ENCODE peak calls at places on chromosomes 4 and X, in five cellular contexts. One of them, this sample, is unnamed.

GRCh38 chr4:20520901-20521300 is 179.4 kb upstream of the PACRGL start:
- DNase-seq in astrocyte of the spinal cord: peak; percentile 47
- DNase-seq in OCI-LY7: no peak
- DNase-seq in adipocyte: peak; percentile 74
- DNase-seq in ovary: no peak
- DNase-seq in this sample: no peak

GRCh38 chrX:47523713-47524166 is 37.3 kb upstream of the ARAF start:
- DNase-seq in adipocyte: no peak
- DNase-seq in OCI-LY7: no peak
- DNase-seq in astrocyte of the spinal cord: no peak
- DNase-seq in ovary: no peak
- DNase-seq in this sample: no peak

GRCh38 chrX:21840199-21840557 is 761 bp downstream of the MBTPS2 start:
- DNase-seq in astrocyte of the spinal cord: peak; percentile 20
- DNase-seq in OCI-LY7: peak; percentile 24
- DNase-seq in adipocyte: peak; percentile 7
- DNase-seq in ovary: no peak
- DNase-seq in this sample: no peak

GRCh38 chrX:65671286-65671685 is 3.8 kb downstream of the MSN start:
- DNase-seq in adipocyte: no peak
- DNase-seq in astrocyte of the spinal cord: no peak
- DNase-seq in ovary: no peak
- DNase-seq in OCI-LY7: no peak
- DNase-seq in this sample: no peak

GRCh38 chr4:189313861-189314513 is 626.7 kb upstream of the FRG1 start:
- DNase-seq in OCI-LY7: no peak
- DNase-seq in adipocyte: no peak
- DNase-seq in astrocyte of the spinal cord: no peak
- DNase-seq in ovary: no peak
- DNase-seq in this sample: no peak

GRCh38 chr4:83109480-83110221 is 4.9 kb downstream of the PLAC8 start:
- DNase-seq in ovary: peak; percentile 19
- DNase-seq in astrocyte of the spinal cord: peak; percentile 20
- DNase-seq in OCI-LY7: peak; percentile 11
- DNase-seq in adipocyte: peak; percentile 74
- DNase-seq in this sample: no peak

GRCh38 chr4:161714022-161714751 is 449.6 kb downstream of the FSTL5 start:
- DNase-seq in OCI-LY7: no peak
- DNase-seq in ovary: no peak
- DNase-seq in astrocyte of the spinal cord: peak; percentile 87
- DNase-seq in adipocyte: peak; percentile 75
- DNase-seq in this sample: no peak

GRCh38 chrX:68978211-68978780 is 149.5 kb downstream of the EFNB1 start:
- DNase-seq in astrocyte of the spinal cord: peak; percentile 38
- DNase-seq in adipocyte: peak; percentile 34
- DNase-seq in ovary: peak; percentile 45
- DNase-seq in OCI-LY7: no peak
- DNase-seq in this sample: no peak

GRCh38 chr4:138275216-138275615 is 33.1 kb upstream of the SLC7A11 start:
- DNase-seq in adipocyte: no peak
- DNase-seq in OCI-LY7: no peak
- DNase-seq in astrocyte of the spinal cord: peak; percentile 12
- DNase-seq in ovary: no peak
- DNase-seq in this sample: no peak

GRCh38 chrX:48933757-48934156 is 14.9 kb upstream of the PIM2 start:
- DNase-seq in astrocyte of the spinal cord: no peak
- DNase-seq in ovary: no peak
- DNase-seq in adipocyte: no peak
- DNase-seq in OCI-LY7: no peak
- DNase-seq in this sample: no peak

GRCh38 chr4:112515278-112516075 is 503 bp downstream of the NEUROG2 start:
- DNase-seq in OCI-LY7: peak; percentile 35
- DNase-seq in astrocyte of the spinal cord: no peak
- DNase-seq in ovary: no peak
- DNase-seq in adipocyte: peak; percentile 54
- DNase-seq in this sample: no peak

GRCh38 chr4:6768539-6768905 is 14.0 kb upstream of the KIAA0232 start:
- DNase-seq in OCI-LY7: no peak
- DNase-seq in ovary: no peak
- DNase-seq in adipocyte: no peak
- DNase-seq in astrocyte of the spinal cord: peak; percentile 18
- DNase-seq in this sample: no peak

GRCh38 chrX:23727206-23727605 is 15.9 kb downstream of the ACOT9 start:
- DNase-seq in ovary: no peak
- DNase-seq in OCI-LY7: no peak
- DNase-seq in astrocyte of the spinal cord: no peak
- DNase-seq in adipocyte: no peak
- DNase-seq in this sample: no peak

GRCh38 chrX:123084797-123085196 is 99.3 kb upstream of the GRIA3 start:
- DNase-seq in astrocyte of the spinal cord: peak; percentile 70
- DNase-seq in adipocyte: peak; percentile 72
- DNase-seq in ovary: no peak
- DNase-seq in OCI-LY7: no peak
- DNase-seq in this sample: no peak

GRCh38 chr4:163395758-163396157 is 52.1 kb downstream of the NPY5R start:
- DNase-seq in astrocyte of the spinal cord: no peak
- DNase-seq in OCI-LY7: no peak
- DNase-seq in ovary: no peak
- DNase-seq in adipocyte: no peak
- DNase-seq in this sample: no peak

GRCh38 chr4:165874799-165875371 is 1.8 kb downstream of the TLL1 start:
- DNase-seq in OCI-LY7: no peak
- DNase-seq in adipocyte: no peak
- DNase-seq in ovary: no peak
- DNase-seq in astrocyte of the spinal cord: peak; percentile 6
- DNase-seq in this sample: no peak

GRCh38 chrX:69136546-69137331 is 28.5 kb downstream of the PJA1 start:
- DNase-seq in ovary: peak; percentile 70
- DNase-seq in OCI-LY7: no peak
- DNase-seq in adipocyte: peak; percentile 19
- DNase-seq in astrocyte of the spinal cord: peak; percentile 5
- DNase-seq in this sample: no peak

GRCh38 chrX:16635040-16635439 is 14.9 kb upstream of the S100G start:
- DNase-seq in adipocyte: no peak
- DNase-seq in OCI-LY7: no peak
- DNase-seq in astrocyte of the spinal cord: no peak
- DNase-seq in ovary: no peak
- DNase-seq in this sample: no peak

GRCh38 chr4:42497142-42497541 is 99.9 kb downstream of the SHISA3 start:
- DNase-seq in astrocyte of the spinal cord: no peak
- DNase-seq in adipocyte: no peak
- DNase-seq in ovary: no peak
- DNase-seq in OCI-LY7: no peak
- DNase-seq in this sample: no peak

GRCh38 chr4:112521123-112522116 is 5.4 kb upstream of the NEUROG2 start:
- DNase-seq in ovary: no peak
- DNase-seq in astrocyte of the spinal cord: no peak
- DNase-seq in OCI-LY7: peak; percentile 25
- DNase-seq in adipocyte: no peak
- DNase-seq in this sample: no peak

GRCh38 chrX:17655232-17656034 is 81.9 kb upstream of the SCML1 start:
- DNase-seq in OCI-LY7: no peak
- DNase-seq in adipocyte: peak; percentile 0
- DNase-seq in astrocyte of the spinal cord: peak; percentile 22
- DNase-seq in ovary: no peak
- DNase-seq in this sample: no peak

GRCh38 chrX:40171513-40172168 is 73.9 kb upstream of the BCOR start:
- DNase-seq in astrocyte of the spinal cord: peak; percentile 33
- DNase-seq in adipocyte: peak; percentile 61
- DNase-seq in ovary: no peak
- DNase-seq in OCI-LY7: peak; percentile 66
- DNase-seq in this sample: no peak

GRCh38 chr4:40160258-40160657 is 36.6 kb upstream of the RHOH start:
- DNase-seq in adipocyte: no peak
- DNase-seq in astrocyte of the spinal cord: no peak
- DNase-seq in ovary: no peak
- DNase-seq in OCI-LY7: no peak
- DNase-seq in this sample: no peak

This sample was measured in esophagus muscularis mucosa.